ENCODE peak calls at places on chromosome 6, in ten cellular contexts. J is stimulated activated CD4-positive, alpha-beta T cell treated with anti-CD3 and anti-CD28 coated beads, Interleukin-4, amount 100 ng/mL, for 1 hour; P is stromal cell of bone marrow; G is DMS79 treated with DMSO at 0.1 percent for 48 hours; W is left ventricle myocardium inferior; Y is CD4-positive, alpha-beta T cell; V is sciatic nerve; E is IMR-90; T is GM06990; N is AG08395. D is an unnamed sample.

GRCh38 chr6:40194771-40195170 is 260.5 kb upstream of the MOCS1 start:
- DNase-seq in W (no peak), Y (no peak), V (no peak), J (no peak), N (no peak), E (no peak), G (no peak), T (no peak), P (no peak), D (no peak)

GRCh38 chr6:163707385-163708355 is 293.2 kb downstream of the QKI start:
- DNase-seq in Y (no peak), G (no peak), T (peak), W (no peak), E (no peak), J (no peak), P (no peak), V (no peak), N (peak), D (no peak)

GRCh38 chr6:98574991-98575390 is 259.4 kb upstream of the POU3F2 start:
- DNase-seq in G (no peak), E (no peak), W (no peak), Y (no peak), J (no peak), T (no peak), P (no peak), V (peak), N (no peak), D (no peak)

GRCh38 chr6:8736046-8736877 is 300.9 kb upstream of the SLC35B3 start:
- DNase-seq in W (no peak), T (no peak), V (no peak), Y (no peak), N (no peak), G (no peak), J (no peak), E (no peak), P (no peak), D (no peak)

GRCh38 chr6:157779705-157780604 is 43.1 kb upstream of the SNX9 start:
- DNase-seq in J (no peak), G (no peak), P (no peak), E (peak), N (peak), V (no peak), Y (no peak), W (no peak), T (no peak), D (peak)

GRCh38 chr6:13715444-13715883 is 3.8 kb upstream of the RANBP9 start:
- DNase-seq in E (no peak), N (no peak), V (no peak), T (no peak), Y (no peak), P (no peak), G (no peak), W (no peak), J (no peak), D (peak)

GRCh38 chr6:296151-297122 is 4.2 kb downstream of the DUSP22 start:
- DNase-seq in W (no peak), T (peak), N (no peak), G (no peak), P (no peak), J (no peak), E (no peak), Y (no peak), V (no peak), D (no peak)

GRCh38 chr6:149488815-149489214 is 4.0 kb upstream of the ZC3H12D start:
- DNase-seq in J (peak), N (no peak), P (no peak), V (no peak), Y (no peak), G (no peak), E (no peak), W (no peak), T (no peak), D (no peak)

GRCh38 chr6:100210138-100210872 is 216.3 kb upstream of the MCHR2 start:
- DNase-seq in W (no peak), E (no peak), V (no peak), N (no peak), Y (no peak), J (no peak), G (no peak), P (no peak), T (no peak), D (no peak)

GRCh38 chr6:110645685-110646418 is 169.4 kb downstream of the CDK19 start:
- DNase-seq in E (no peak), P (no peak), J (no peak), Y (no peak), N (no peak), W (no peak), G (no peak), T (peak), V (no peak), D (no peak)

GRCh38 chr6:34177181-34177591 is 31.3 kb upstream of the GRM4 start:
- DNase-seq in N (no peak), G (no peak), P (no peak), V (peak), W (no peak), J (no peak), E (no peak), T (no peak), Y (no peak), D (no peak)

GRCh38 chr6:157822221-157823000 is 635 bp upstream of the SNX9 start:
- DNase-seq in P (no peak), E (no peak), W (peak), G (no peak), Y (peak), N (no peak), T (no peak), V (peak), J (no peak), D (peak)

GRCh38 chr6:136089885-136090284 is 160.2 kb downstream of the MTFR2 start:
- DNase-seq in E (peak), V (no peak), J (no peak), Y (no peak), T (no peak), G (no peak), W (no peak), P (no peak), N (no peak), D (peak)

GRCh38 chr6:112253842-112254816 is at the start of gene LAMA4:
- DNase-seq in Y (no peak), G (peak), P (no peak), E (peak), J (peak), W (peak), T (peak), N (peak), V (peak), D (peak)

GRCh38 chr6:148451690-148452089 is 109.1 kb downstream of the SASH1 start:
- DNase-seq in G (no peak), T (no peak), N (no peak), E (no peak), W (no peak), Y (no peak), P (no peak), J (no peak), V (no peak), D (no peak)

GRCh38 chr6:45462190-45463134 is 84.7 kb upstream of the SUPT3H start:
- DNase-seq in P (no peak), V (no peak), N (no peak), G (no peak), Y (no peak), J (no peak), T (no peak), W (no peak), E (no peak), D (no peak)

GRCh38 chr6:84877515-84878210 is 113.3 kb upstream of the TBX18 start:
- DNase-seq in G (no peak), P (no peak), Y (no peak), E (no peak), J (no peak), T (no peak), N (no peak), V (no peak), W (no peak), D (no peak)

GRCh38 chr6:80457044-80457933 is 350.8 kb downstream of the BCKDHB start:
- DNase-seq in V (peak), J (no peak), P (peak), T (no peak), Y (no peak), G (no peak), W (peak), N (peak), E (peak), D (peak)

GRCh38 chr6:118562959-118563358 is 14.9 kb downstream of the PLN start:
- DNase-seq in J (no peak), P (peak), T (no peak), V (no peak), E (peak), G (no peak), W (no peak), N (peak), Y (no peak), D (peak)

GRCh38 chr6:18424201-18424600 is 37.1 kb downstream of the RNF144B start:
- DNase-seq in E (no peak), P (no peak), W (no peak), T (no peak), Y (no peak), G (peak), J (no peak), V (no peak), N (no peak), D (no peak)

GRCh38 chr6:81950877-81951276 is 198.4 kb upstream of the TENT5A start:
- DNase-seq in P (peak), G (no peak), V (no peak), Y (no peak), N (peak), J (no peak), T (no peak), W (no peak), E (peak), D (peak)

GRCh38 chr6:137033828-137034227 is 10.9 kb downstream of the IL20RA start:
- DNase-seq in J (peak), W (no peak), N (no peak), V (no peak), Y (peak), T (peak), P (no peak), E (no peak), G (no peak), D (peak)

GRCh38 chr6:28154357-28154756 is 12.7 kb downstream of the ZKSCAN8 start:
- DNase-seq in N (no peak), V (no peak), P (no peak), T (no peak), G (no peak), E (no peak), W (no peak), J (no peak), Y (no peak), D (no peak)

GRCh38 chr6:636488-636887 is 20.4 kb downstream of the HUS1B start:
- DNase-seq in G (no peak), T (peak), P (no peak), W (no peak), Y (no peak), E (peak), N (no peak), V (no peak), J (no peak), D (no peak)

GRCh38 chr6:17908831-17909230 is 78.6 kb downstream of the KIF13A start:
- DNase-seq in N (no peak), Y (no peak), E (no peak), V (no peak), G (no peak), J (no peak), T (no peak), P (no peak), W (no peak), D (no peak)

GRCh38 chr6:35209622-35210289 is 4.0 kb upstream of the SCUBE3 start:
- DNase-seq in E (no peak), V (no peak), P (no peak), T (no peak), J (no peak), G (no peak), N (no peak), Y (no peak), W (no peak), D (no peak)

GRCh38 chr6:168024951-168025510 is 27.6 kb downstream of the KIF25 start:
- DNase-seq in G (no peak), E (no peak), W (no peak), Y (no peak), N (no peak), V (no peak), J (no peak), P (no peak), T (no peak), D (no peak)

GRCh38 chr6:32814145-32814544 is 2.7 kb downstream of the HLA-DOB start:
- DNase-seq in J (no peak), W (no peak), P (no peak), G (no peak), V (no peak), N (no peak), Y (no peak), T (no peak), E (no peak), D (no peak)

GRCh38 chr6:166010585-166010984 is 157.1 kb downstream of the TBXT start:
- DNase-seq in T (no peak), J (no peak), E (no peak), W (no peak), G (no peak), V (no peak), Y (no peak), P (no peak), N (no peak), D (no peak)

GRCh38 chr6:104940881-104941693 is 15.8 kb upstream of the LIN28B start:
- DNase-seq in E (peak), W (no peak), J (peak), N (peak), V (no peak), Y (no peak), G (no peak), P (peak), T (peak), D (peak)